ENCODE peak calls at places on chromosomes 3 and 15, in nine cellular contexts. One of them, this sample, is unnamed.
A peak's percentile ranks its signal among the peaks of the same experiment; 100 is the strongest.

GRCh38 chr3:33277193-33277882 is at the start of gene FBXL2:
- DNase-seq in left lung: peak; percentile 89
- DNase-seq in fibroblast of pulmonary artery: peak; percentile 71
- DNase-seq in K562: peak; percentile 91
- DNase-seq in mucosa of descending colon: peak; percentile 42
- DNase-seq in choroid plexus epithelial cell: peak; percentile 71
- DNase-seq in Calu3: peak; percentile 92
- DNase-seq in neural crest cell: peak; percentile 80
- DNase-seq in left ventricle myocardium inferior: peak; percentile 71
- DNase-seq in this sample: peak; percentile 87

GRCh38 chr3:44522494-44522933 is 32.5 kb upstream of the ZKSCAN7 start:
- DNase-seq in K562: peak; percentile 22
- DNase-seq in fibroblast of pulmonary artery: no peak
- DNase-seq in left ventricle myocardium inferior: no peak
- DNase-seq in neural crest cell: no peak
- DNase-seq in left lung: no peak
- DNase-seq in mucosa of descending colon: no peak
- DNase-seq in choroid plexus epithelial cell: no peak
- DNase-seq in Calu3: no peak
- DNase-seq in this sample: no peak

GRCh38 chr3:11603628-11604027 is 40.1 kb downstream of the VGLL4 start:
- DNase-seq in left ventricle myocardium inferior: no peak
- DNase-seq in neural crest cell: no peak
- DNase-seq in choroid plexus epithelial cell: peak; percentile 94
- DNase-seq in left lung: no peak
- DNase-seq in fibroblast of pulmonary artery: peak; percentile 96
- DNase-seq in mucosa of descending colon: no peak
- DNase-seq in K562: no peak
- DNase-seq in Calu3: no peak
- DNase-seq in this sample: no peak

GRCh38 chr3:21621396-21621695 is 129.7 kb downstream of the ZNF385D start:
- DNase-seq in fibroblast of pulmonary artery: peak; percentile 62
- DNase-seq in Calu3: no peak
- DNase-seq in neural crest cell: no peak
- DNase-seq in left ventricle myocardium inferior: no peak
- DNase-seq in choroid plexus epithelial cell: peak; percentile 69
- DNase-seq in left lung: no peak
- DNase-seq in K562: no peak
- DNase-seq in mucosa of descending colon: no peak
- DNase-seq in this sample: no peak

GRCh38 chr3:192887047-192887446 is 30.6 kb downstream of the MB21D2 start:
- DNase-seq in choroid plexus epithelial cell: peak; percentile 74
- DNase-seq in neural crest cell: no peak
- DNase-seq in left lung: no peak
- DNase-seq in fibroblast of pulmonary artery: peak; percentile 89
- DNase-seq in K562: no peak
- DNase-seq in mucosa of descending colon: no peak
- DNase-seq in Calu3: peak; percentile 77
- DNase-seq in left ventricle myocardium inferior: no peak
- DNase-seq in this sample: no peak

GRCh38 chr15:43977072-43977884 is 150.5 kb downstream of the WDR76 start:
- DNase-seq in left ventricle myocardium inferior: no peak
- DNase-seq in fibroblast of pulmonary artery: no peak
- DNase-seq in left lung: no peak
- DNase-seq in choroid plexus epithelial cell: no peak
- DNase-seq in Calu3: no peak
- DNase-seq in K562: no peak
- DNase-seq in neural crest cell: no peak
- DNase-seq in mucosa of descending colon: no peak
- DNase-seq in this sample: no peak

GRCh38 chr15:34726407-34727100 is 28.2 kb downstream of the GJD2 start:
- DNase-seq in fibroblast of pulmonary artery: peak; percentile 6
- DNase-seq in choroid plexus epithelial cell: peak; percentile 9
- DNase-seq in mucosa of descending colon: no peak
- DNase-seq in K562: no peak
- DNase-seq in neural crest cell: no peak
- DNase-seq in Calu3: no peak
- DNase-seq in left ventricle myocardium inferior: no peak
- DNase-seq in left lung: no peak
- DNase-seq in this sample: no peak

GRCh38 chr3:4245671-4246070 is 57.5 kb upstream of the SETMAR start:
- DNase-seq in Calu3: no peak
- DNase-seq in K562: no peak
- DNase-seq in left ventricle myocardium inferior: no peak
- DNase-seq in choroid plexus epithelial cell: no peak
- DNase-seq in fibroblast of pulmonary artery: no peak
- DNase-seq in neural crest cell: no peak
- DNase-seq in left lung: peak; percentile 46
- DNase-seq in mucosa of descending colon: no peak
- DNase-seq in this sample: no peak

GRCh38 chr3:10312391-10312790 is 8.5 kb downstream of the SEC13 start:
- DNase-seq in left ventricle myocardium inferior: no peak
- DNase-seq in neural crest cell: no peak
- DNase-seq in K562: no peak
- DNase-seq in left lung: no peak
- DNase-seq in mucosa of descending colon: no peak
- DNase-seq in fibroblast of pulmonary artery: no peak
- DNase-seq in Calu3: no peak
- DNase-seq in choroid plexus epithelial cell: no peak
- DNase-seq in this sample: no peak

GRCh38 chr15:48375767-48376166 is 44.5 kb downstream of the DUT start:
- DNase-seq in choroid plexus epithelial cell: no peak
- DNase-seq in left ventricle myocardium inferior: no peak
- DNase-seq in mucosa of descending colon: no peak
- DNase-seq in fibroblast of pulmonary artery: no peak
- DNase-seq in neural crest cell: no peak
- DNase-seq in left lung: no peak
- DNase-seq in Calu3: no peak
- DNase-seq in K562: no peak
- DNase-seq in this sample: no peak

GRCh38 chr3:189355115-189355480 is 183.3 kb downstream of the TPRG1 start:
- DNase-seq in mucosa of descending colon: no peak
- DNase-seq in left lung: no peak
- DNase-seq in fibroblast of pulmonary artery: no peak
- DNase-seq in choroid plexus epithelial cell: no peak
- DNase-seq in K562: no peak
- DNase-seq in neural crest cell: no peak
- DNase-seq in Calu3: no peak
- DNase-seq in left ventricle myocardium inferior: no peak
- DNase-seq in this sample: no peak

GRCh38 chr3:14550181-14550580 is 10.0 kb upstream of the GRIP2 start:
- DNase-seq in Calu3: no peak
- DNase-seq in left ventricle myocardium inferior: no peak
- DNase-seq in neural crest cell: no peak
- DNase-seq in left lung: peak; percentile 44
- DNase-seq in mucosa of descending colon: no peak
- DNase-seq in fibroblast of pulmonary artery: no peak
- DNase-seq in choroid plexus epithelial cell: no peak
- DNase-seq in K562: no peak
- DNase-seq in this sample: no peak

DNA sequence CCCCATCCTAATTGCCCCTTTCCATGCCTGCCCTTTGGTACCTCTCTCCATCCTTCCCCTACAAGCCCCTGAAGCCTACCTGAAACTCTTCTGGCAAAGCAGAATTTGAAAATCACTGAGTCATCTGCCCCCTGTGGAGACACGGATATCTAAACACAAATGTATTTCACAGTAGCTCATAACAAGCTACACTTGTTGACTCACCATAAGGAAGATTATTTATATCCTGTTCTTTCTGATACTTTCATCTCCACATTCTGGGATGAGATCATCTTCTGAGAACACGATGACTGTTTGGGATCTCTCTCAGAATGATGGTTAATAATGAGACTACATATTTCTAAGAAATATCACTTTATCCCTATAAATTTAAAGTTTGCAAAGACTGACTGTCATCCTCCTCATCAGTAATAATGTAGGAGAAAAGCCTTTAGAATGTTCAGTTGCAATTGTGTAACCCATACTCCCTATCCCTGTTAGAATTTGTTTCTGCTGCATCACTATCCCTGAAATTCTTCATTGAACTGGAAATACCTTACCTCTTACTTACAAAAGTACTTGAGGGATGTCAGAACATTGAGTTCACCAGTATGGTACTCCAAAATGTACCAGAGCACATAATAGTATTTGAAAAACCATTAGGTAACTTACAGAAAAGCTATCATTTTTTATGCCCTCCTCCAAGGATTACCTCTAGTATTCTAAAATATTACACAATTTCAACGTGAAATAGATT is 116.1 kb upstream of the IL12A start:
- DNase-seq in neural crest cell: no peak
- DNase-seq in left lung: no peak
- DNase-seq in fibroblast of pulmonary artery: peak; percentile 86
- DNase-seq in Calu3: peak; percentile 38
- DNase-seq in K562: no peak
- DNase-seq in choroid plexus epithelial cell: peak; percentile 95
- DNase-seq in left ventricle myocardium inferior: no peak
- DNase-seq in mucosa of descending colon: no peak
- DNase-seq in this sample: no peak
- TF ChIP-seq CTCF in neural crest cell: peak; percentile 33
- TF ChIP-seq CTCF in left lung: no peak
- TF ChIP-seq CTCF in fibroblast of pulmonary artery: peak; percentile 38
- TF ChIP-seq CTCF in Calu3: peak; percentile 34
- TF ChIP-seq CTCF in K562: no peak
- TF ChIP-seq CTCF in choroid plexus epithelial cell: peak; percentile 3
- TF ChIP-seq CTCF in left ventricle myocardium inferior: no peak
- TF ChIP-seq CTCF in mucosa of descending colon: no peak
- TF ChIP-seq CTCF in this sample: no peak

GRCh38 chr3:184175506-184175905 is 851 bp downstream of the AP2M1 start:
- DNase-seq in Calu3: peak; percentile 19
- DNase-seq in left ventricle myocardium inferior: no peak
- DNase-seq in fibroblast of pulmonary artery: no peak
- DNase-seq in neural crest cell: no peak
- DNase-seq in mucosa of descending colon: no peak
- DNase-seq in choroid plexus epithelial cell: no peak
- DNase-seq in K562: no peak
- DNase-seq in left lung: no peak
- DNase-seq in this sample: no peak

GRCh38 chr3:184175981-184176376 is 1.3 kb downstream of the AP2M1 start:
- DNase-seq in K562: no peak
- DNase-seq in choroid plexus epithelial cell: no peak
- DNase-seq in left ventricle myocardium inferior: no peak
- DNase-seq in mucosa of descending colon: no peak
- DNase-seq in fibroblast of pulmonary artery: no peak
- DNase-seq in left lung: no peak
- DNase-seq in Calu3: no peak
- DNase-seq in neural crest cell: no peak
- DNase-seq in this sample: no peak

GRCh38 chr3:184173374-184173722 is 1.3 kb upstream of the AP2M1 start:
- DNase-seq in left ventricle myocardium inferior: no peak
- DNase-seq in K562: no peak
- DNase-seq in neural crest cell: no peak
- DNase-seq in choroid plexus epithelial cell: no peak
- DNase-seq in mucosa of descending colon: no peak
- DNase-seq in left lung: no peak
- DNase-seq in Calu3: no peak
- DNase-seq in fibroblast of pulmonary artery: no peak
- DNase-seq in this sample: no peak

GRCh38 chr3:184174278-184174645 is 393 bp upstream of the AP2M1 start:
- DNase-seq in mucosa of descending colon: no peak
- DNase-seq in neural crest cell: no peak
- DNase-seq in K562: no peak
- DNase-seq in Calu3: no peak
- DNase-seq in left lung: no peak
- DNase-seq in choroid plexus epithelial cell: no peak
- DNase-seq in fibroblast of pulmonary artery: no peak
- DNase-seq in left ventricle myocardium inferior: no peak
- DNase-seq in this sample: no peak

GRCh38 chr3:184174646-184175492 is at the start of gene AP2M1:
- DNase-seq in fibroblast of pulmonary artery: peak; percentile 100
- DNase-seq in choroid plexus epithelial cell: peak; percentile 100
- DNase-seq in neural crest cell: peak; percentile 92
- DNase-seq in left lung: peak; percentile 99
- DNase-seq in mucosa of descending colon: peak; percentile 99
- DNase-seq in K562: peak; percentile 98
- DNase-seq in left ventricle myocardium inferior: peak; percentile 98
- DNase-seq in Calu3: peak; percentile 100
- DNase-seq in this sample: peak; percentile 97
- TF ChIP-seq CTCF in fibroblast of pulmonary artery: no peak
- TF ChIP-seq CTCF in choroid plexus epithelial cell: no peak
- TF ChIP-seq CTCF in neural crest cell: no peak
- TF ChIP-seq CTCF in left lung: no peak
- TF ChIP-seq CTCF in mucosa of descending colon: no peak
- TF ChIP-seq CTCF in K562: no peak
- TF ChIP-seq CTCF in left ventricle myocardium inferior: no peak
- TF ChIP-seq CTCF in Calu3: no peak
- TF ChIP-seq CTCF in this sample: no peak

DNA sequence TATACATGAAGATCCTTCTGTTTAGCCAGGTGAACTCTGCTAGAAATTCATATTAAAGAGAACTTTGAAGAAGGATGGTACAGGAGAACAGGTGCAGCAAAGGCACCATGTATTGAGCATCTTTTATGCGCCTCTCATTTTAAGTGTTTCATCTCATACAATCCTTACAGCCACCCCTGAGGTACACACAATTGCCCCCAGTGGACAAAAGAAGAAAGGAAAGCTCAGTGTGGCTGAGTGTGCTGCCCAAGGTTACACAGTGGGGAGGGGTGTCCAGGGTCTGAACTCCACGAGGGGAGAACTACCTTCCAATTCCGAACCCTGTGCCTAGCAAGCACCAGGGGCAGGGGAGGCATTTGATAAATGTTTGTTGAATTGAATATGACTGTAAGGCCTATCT is 98.6 kb downstream of the MECOM start:
- DNase-seq in mucosa of descending colon: no peak
- DNase-seq in K562: no peak
- DNase-seq in fibroblast of pulmonary artery: no peak
- DNase-seq in left ventricle myocardium inferior: no peak
- DNase-seq in choroid plexus epithelial cell: no peak
- DNase-seq in Calu3: peak; percentile 16
- DNase-seq in left lung: no peak
- DNase-seq in neural crest cell: no peak
- DNase-seq in this sample: no peak
- TF ChIP-seq CTCF in mucosa of descending colon: no peak
- TF ChIP-seq CTCF in K562: peak; percentile 38
- TF ChIP-seq CTCF in fibroblast of pulmonary artery: peak; percentile 29
- TF ChIP-seq CTCF in left ventricle myocardium inferior: peak; percentile 15
- TF ChIP-seq CTCF in choroid plexus epithelial cell: peak; percentile 32
- TF ChIP-seq CTCF in Calu3: peak; percentile 65
- TF ChIP-seq CTCF in left lung: no peak
- TF ChIP-seq CTCF in neural crest cell: peak; percentile 27
- TF ChIP-seq CTCF in this sample: no peak

DNA sequence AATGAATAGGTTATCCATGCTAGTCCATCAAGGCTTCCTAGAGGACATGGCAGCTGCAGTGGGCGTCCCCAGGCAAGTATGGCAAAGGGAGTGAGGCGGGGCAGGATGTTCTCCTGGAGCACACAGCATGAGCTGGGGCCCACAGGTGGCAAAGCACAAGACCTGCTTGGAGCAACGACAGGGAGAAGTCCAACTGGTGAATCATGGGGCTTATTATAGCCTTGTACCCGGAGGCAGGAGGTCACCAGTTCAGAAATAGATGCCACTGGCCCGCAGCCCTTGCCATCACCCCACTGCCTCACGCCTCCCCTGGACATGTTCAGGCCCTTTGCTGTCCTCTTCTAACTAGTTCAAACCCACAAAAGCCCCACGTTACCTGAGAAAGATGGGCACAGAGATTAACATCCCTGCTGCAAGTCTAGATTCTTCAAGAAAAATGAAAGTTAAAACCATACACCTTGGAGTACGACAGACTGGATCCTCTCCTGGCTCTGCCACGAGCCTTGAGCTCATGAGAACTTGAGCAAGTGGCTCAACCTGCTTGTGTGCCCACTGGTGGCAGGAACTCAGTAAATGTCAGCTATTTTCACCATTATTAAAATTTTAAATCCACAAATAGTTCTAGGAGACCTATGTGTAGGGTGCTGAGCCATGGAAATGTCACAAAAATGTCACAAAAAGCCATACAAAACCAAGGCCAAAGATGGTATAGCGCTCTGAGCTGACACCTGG is 1.8 kb upstream of the SRGAP3 start:
- DNase-seq in left lung: no peak
- DNase-seq in neural crest cell: no peak
- DNase-seq in choroid plexus epithelial cell: peak; percentile 3
- DNase-seq in Calu3: no peak
- DNase-seq in K562: no peak
- DNase-seq in left ventricle myocardium inferior: peak; percentile 67
- DNase-seq in mucosa of descending colon: no peak
- DNase-seq in fibroblast of pulmonary artery: no peak
- DNase-seq in this sample: no peak
- TF ChIP-seq CTCF in left lung: no peak
- TF ChIP-seq CTCF in neural crest cell: no peak
- TF ChIP-seq CTCF in choroid plexus epithelial cell: no peak
- TF ChIP-seq CTCF in Calu3: no peak
- TF ChIP-seq CTCF in K562: no peak
- TF ChIP-seq CTCF in left ventricle myocardium inferior: no peak
- TF ChIP-seq CTCF in mucosa of descending colon: no peak
- TF ChIP-seq CTCF in fibroblast of pulmonary artery: no peak
- TF ChIP-seq CTCF in this sample: no peak

This sample was measured in mesothelial cell of epicardium.